ENCODE peak calls at places on chromosome 15, in five cellular contexts. One of them, this sample, is unnamed.

GRCh38 chr15:73983211-73983727 is 8.8 kb downstream of the STOML1 start:
- DNase-seq in CD8-positive, alpha-beta T cell: no peak
- DNase-seq in upper lobe of right lung: peak; percentile 77
- DNase-seq in spleen: no peak
- DNase-seq in psoas muscle: peak; percentile 83
- DNase-seq in this sample: no peak

GRCh38 chr15:31857194-31857593 is 173.1 kb upstream of the CHRNA7 start:
- DNase-seq in CD8-positive, alpha-beta T cell: no peak
- DNase-seq in upper lobe of right lung: no peak
- DNase-seq in spleen: no peak
- DNase-seq in psoas muscle: no peak
- DNase-seq in this sample: no peak

GRCh38 chr15:40066531-40066930 is 27.6 kb upstream of the SRP14 start:
- DNase-seq in CD8-positive, alpha-beta T cell: no peak
- DNase-seq in upper lobe of right lung: no peak
- DNase-seq in spleen: no peak
- DNase-seq in psoas muscle: no peak
- DNase-seq in this sample: no peak

GRCh38 chr15:67807141-67807540 is 18.2 kb upstream of the SKOR1 start:
- DNase-seq in CD8-positive, alpha-beta T cell: no peak
- DNase-seq in upper lobe of right lung: no peak
- DNase-seq in spleen: peak; percentile 65
- DNase-seq in psoas muscle: peak; percentile 43
- DNase-seq in this sample: no peak

GRCh38 chr15:68616397-68616796 is 37.6 kb downstream of the CORO2B start:
- DNase-seq in CD8-positive, alpha-beta T cell: no peak
- DNase-seq in upper lobe of right lung: no peak
- DNase-seq in spleen: no peak
- DNase-seq in psoas muscle: no peak
- DNase-seq in this sample: no peak

GRCh38 chr15:90869601-90870353 is 1.4 kb downstream of the FURIN start:
- DNase-seq in CD8-positive, alpha-beta T cell: peak; percentile 33
- DNase-seq in upper lobe of right lung: peak; percentile 90
- DNase-seq in spleen: peak; percentile 84
- DNase-seq in psoas muscle: peak; percentile 84
- DNase-seq in this sample: no peak

GRCh38 chr15:69066646-69066995 is 52.1 kb downstream of the NOX5 start:
- DNase-seq in CD8-positive, alpha-beta T cell: no peak
- DNase-seq in upper lobe of right lung: no peak
- DNase-seq in spleen: no peak
- DNase-seq in psoas muscle: no peak
- DNase-seq in this sample: no peak

GRCh38 chr15:29008846-29009245 is 123.1 kb downstream of the APBA2 start:
- DNase-seq in CD8-positive, alpha-beta T cell: no peak
- DNase-seq in upper lobe of right lung: no peak
- DNase-seq in spleen: no peak
- DNase-seq in psoas muscle: no peak
- DNase-seq in this sample: no peak

DNA sequence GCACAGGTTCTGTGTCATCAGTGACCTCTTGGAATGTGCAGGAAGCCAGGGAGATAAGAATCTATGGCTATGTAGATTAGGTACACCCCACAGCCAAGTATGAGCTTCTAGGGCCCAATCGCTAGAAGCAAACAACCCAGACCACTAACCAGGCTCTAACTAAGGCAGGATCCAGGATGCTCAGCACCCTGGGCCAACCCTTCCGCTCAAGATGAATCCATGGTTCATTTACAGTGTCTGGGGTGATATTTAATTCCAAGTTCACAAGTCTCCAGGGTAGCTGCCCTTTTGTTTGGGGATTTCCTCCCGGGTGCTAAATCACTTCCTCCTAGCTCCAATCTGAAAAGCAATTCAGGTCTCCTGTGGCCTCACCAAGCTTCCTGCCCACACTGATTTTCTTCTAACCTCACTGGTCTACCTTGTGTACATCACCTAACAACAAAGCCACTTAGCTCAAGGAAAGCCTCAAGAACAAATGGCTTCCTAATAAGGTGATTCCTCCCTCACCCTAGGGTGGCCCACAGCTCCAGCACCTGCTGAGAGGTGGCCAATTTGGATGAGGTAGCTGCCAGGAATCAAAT is 2.4 kb downstream of the EHD4 start:
- DNase-seq in CD8-positive, alpha-beta T cell: peak; percentile 39
- DNase-seq in upper lobe of right lung: no peak
- DNase-seq in spleen: peak; percentile 60
- DNase-seq in psoas muscle: no peak
- DNase-seq in this sample: no peak
- H3K27ac ChIP-seq in CD8-positive, alpha-beta T cell: no peak overlapping the region
- H3K27ac ChIP-seq in upper lobe of right lung: peak overlapping the region; percentile 32
- H3K27ac ChIP-seq in spleen: peak overlapping the region; percentile 22
- H3K27ac ChIP-seq in psoas muscle: no peak overlapping the region
- H3K27ac ChIP-seq in this sample: peak overlapping the region; percentile 97

GRCh38 chr15:98997755-98998154 is 9.8 kb downstream of the PGPEP1L start:
- DNase-seq in CD8-positive, alpha-beta T cell: no peak
- DNase-seq in upper lobe of right lung: no peak
- DNase-seq in spleen: no peak
- DNase-seq in psoas muscle: no peak
- DNase-seq in this sample: no peak

GRCh38 chr15:98997312-98997711 is 10.3 kb downstream of the PGPEP1L start:
- DNase-seq in CD8-positive, alpha-beta T cell: no peak
- DNase-seq in upper lobe of right lung: no peak
- DNase-seq in spleen: no peak
- DNase-seq in psoas muscle: no peak
- DNase-seq in this sample: no peak

GRCh38 chr15:98996169-98996568 is 11.4 kb downstream of the PGPEP1L start:
- DNase-seq in CD8-positive, alpha-beta T cell: no peak
- DNase-seq in upper lobe of right lung: no peak
- DNase-seq in spleen: no peak
- DNase-seq in psoas muscle: no peak
- DNase-seq in this sample: no peak

GRCh38 chr15:98996619-98997018 is 11.0 kb downstream of the PGPEP1L start:
- DNase-seq in CD8-positive, alpha-beta T cell: no peak
- DNase-seq in upper lobe of right lung: no peak
- DNase-seq in spleen: no peak
- DNase-seq in psoas muscle: no peak
- DNase-seq in this sample: no peak

GRCh38 chr15:98994892-98995291 is 12.7 kb downstream of the PGPEP1L start:
- DNase-seq in CD8-positive, alpha-beta T cell: no peak
- DNase-seq in upper lobe of right lung: no peak
- DNase-seq in spleen: no peak
- DNase-seq in psoas muscle: no peak
- DNase-seq in this sample: no peak
- H3K4me3 ChIP-seq in CD8-positive, alpha-beta T cell: no peak overlapping the region
- H3K4me3 ChIP-seq in upper lobe of right lung: no peak overlapping the region
- H3K4me3 ChIP-seq in spleen: no peak overlapping the region
- H3K4me3 ChIP-seq in psoas muscle: no peak overlapping the region
- H3K4me3 ChIP-seq in this sample: no peak overlapping the region

GRCh38 chr15:76289582-76289981 is 21.7 kb downstream of the ETFA start:
- DNase-seq in CD8-positive, alpha-beta T cell: no peak
- DNase-seq in upper lobe of right lung: no peak
- DNase-seq in spleen: no peak
- DNase-seq in psoas muscle: no peak
- DNase-seq in this sample: no peak

GRCh38 chr15:76286231-76286879 is 24.9 kb downstream of the ETFA start:
- DNase-seq in CD8-positive, alpha-beta T cell: peak; percentile 35
- DNase-seq in upper lobe of right lung: no peak
- DNase-seq in spleen: no peak
- DNase-seq in psoas muscle: no peak
- DNase-seq in this sample: no peak

GRCh38 chr15:76282451-76282850 is 28.8 kb downstream of the ETFA start:
- DNase-seq in CD8-positive, alpha-beta T cell: no peak
- DNase-seq in upper lobe of right lung: no peak
- DNase-seq in spleen: no peak
- DNase-seq in psoas muscle: no peak
- DNase-seq in this sample: no peak

DNA sequence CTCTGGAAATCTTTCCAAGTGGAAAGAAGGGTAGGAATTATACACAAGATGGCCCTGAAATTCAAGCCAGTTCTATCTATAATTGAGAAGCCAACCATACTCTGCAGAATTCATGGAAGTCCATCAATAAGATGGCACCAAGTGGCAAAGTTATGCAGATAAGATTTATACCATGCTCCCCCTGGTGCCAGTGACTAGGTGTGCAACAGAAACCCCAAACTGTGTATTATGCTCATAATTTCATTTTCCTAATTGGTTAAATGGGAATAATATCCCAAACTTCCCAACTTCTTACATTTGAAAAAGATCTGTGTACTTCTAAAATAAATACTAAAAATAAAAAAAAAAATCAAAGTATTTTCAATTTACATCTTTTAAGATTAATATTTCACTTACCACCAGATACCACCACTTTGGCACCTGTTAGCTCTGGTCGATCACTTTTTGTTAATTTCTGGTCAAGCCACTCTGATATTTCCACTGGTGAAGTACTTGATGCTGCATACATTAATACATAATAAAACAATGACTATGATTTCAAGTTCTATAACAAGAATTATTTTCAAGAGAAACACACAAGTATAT is 25.9 kb downstream of the ETFA start:
- DNase-seq in CD8-positive, alpha-beta T cell: no peak
- DNase-seq in upper lobe of right lung: no peak
- DNase-seq in spleen: no peak
- DNase-seq in psoas muscle: no peak
- DNase-seq in this sample: no peak
- TF ChIP-seq CTCF in CD8-positive, alpha-beta T cell: peak; percentile 61
- TF ChIP-seq CTCF in upper lobe of right lung: peak; percentile 32
- TF ChIP-seq CTCF in spleen: no peak
- TF ChIP-seq CTCF in psoas muscle: peak; percentile 35
- TF ChIP-seq CTCF in this sample: no peak

DNA sequence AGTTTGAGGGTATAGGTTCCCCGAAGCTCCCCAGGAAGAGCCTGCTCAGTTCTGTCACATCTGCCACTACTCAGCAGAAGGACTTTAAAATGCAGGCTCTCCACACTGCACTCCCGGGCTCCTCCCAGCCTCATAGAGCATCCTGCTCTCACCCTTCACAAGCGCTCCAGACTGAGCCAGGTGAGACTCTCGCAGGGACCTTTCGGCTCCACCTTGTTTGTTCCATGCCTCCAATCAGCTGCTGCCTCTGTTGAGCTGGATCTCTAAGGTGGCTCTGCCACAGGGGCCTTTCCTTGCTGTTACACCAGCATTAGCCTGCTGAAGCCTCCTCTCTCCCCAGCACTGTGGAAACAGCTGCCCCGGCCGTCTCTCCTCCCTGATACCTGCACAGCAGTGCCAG is 56.1 kb downstream of the SLCO3A1 start:
- DNase-seq in CD8-positive, alpha-beta T cell: no peak
- DNase-seq in upper lobe of right lung: no peak
- DNase-seq in spleen: no peak
- DNase-seq in psoas muscle: no peak
- DNase-seq in this sample: no peak
- H3K27ac ChIP-seq in CD8-positive, alpha-beta T cell: no peak overlapping the region
- H3K27ac ChIP-seq in upper lobe of right lung: no peak overlapping the region
- H3K27ac ChIP-seq in spleen: no peak overlapping the region
- H3K27ac ChIP-seq in psoas muscle: no peak overlapping the region
- H3K27ac ChIP-seq in this sample: no peak overlapping the region

GRCh38 chr15:57322602-57323250 is 53.6 kb upstream of the CGNL1 start:
- DNase-seq in CD8-positive, alpha-beta T cell: no peak
- DNase-seq in upper lobe of right lung: no peak
- DNase-seq in spleen: peak; percentile 21
- DNase-seq in psoas muscle: no peak
- DNase-seq in this sample: no peak

GRCh38 chr15:57321973-57322601 is 54.2 kb upstream of the CGNL1 start:
- DNase-seq in CD8-positive, alpha-beta T cell: no peak
- DNase-seq in upper lobe of right lung: no peak
- DNase-seq in spleen: peak; percentile 21
- DNase-seq in psoas muscle: no peak
- DNase-seq in this sample: no peak

GRCh38 chr15:57324590-57324890 is 51.8 kb upstream of the CGNL1 start:
- DNase-seq in CD8-positive, alpha-beta T cell: no peak
- DNase-seq in upper lobe of right lung: no peak
- DNase-seq in spleen: no peak
- DNase-seq in psoas muscle: no peak
- DNase-seq in this sample: no peak

GRCh38 chr15:57323806-57324589 is 52.3 kb upstream of the CGNL1 start:
- DNase-seq in CD8-positive, alpha-beta T cell: no peak
- DNase-seq in upper lobe of right lung: no peak
- DNase-seq in spleen: no peak
- DNase-seq in psoas muscle: no peak
- DNase-seq in this sample: no peak

DNA sequence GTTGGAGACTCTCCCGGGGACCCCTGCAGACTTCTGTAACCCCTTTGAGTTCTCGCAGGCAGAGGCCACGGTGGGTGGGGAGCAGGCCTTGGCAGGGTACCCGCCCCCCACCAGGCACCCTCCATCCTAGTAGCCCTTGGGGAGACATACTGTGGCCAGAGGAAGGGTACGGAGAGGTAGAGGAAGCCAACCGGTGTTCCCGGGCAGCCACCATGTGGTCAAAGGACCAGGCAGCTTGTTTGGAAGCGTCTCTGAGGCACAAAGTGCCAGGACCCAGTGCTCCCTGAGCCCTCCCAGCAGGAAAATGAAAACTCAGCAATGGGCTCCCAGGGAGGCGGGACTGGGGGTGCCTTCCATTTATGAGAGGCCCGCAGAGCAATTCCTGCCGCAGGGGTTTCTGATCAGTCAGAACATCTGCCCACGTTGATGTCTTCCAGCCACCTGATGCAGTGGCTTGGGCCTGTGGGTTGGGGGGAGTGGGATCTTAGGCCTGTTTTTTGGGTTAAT is 53.0 kb upstream of the CGNL1 start:
- DNase-seq in CD8-positive, alpha-beta T cell: no peak
- DNase-seq in upper lobe of right lung: no peak
- DNase-seq in spleen: no peak
- DNase-seq in psoas muscle: no peak
- DNase-seq in this sample: no peak
- H3K4me3 ChIP-seq in CD8-positive, alpha-beta T cell: no peak overlapping the region
- H3K4me3 ChIP-seq in upper lobe of right lung: no peak overlapping the region
- H3K4me3 ChIP-seq in spleen: no peak overlapping the region
- H3K4me3 ChIP-seq in psoas muscle: no peak overlapping the region
- H3K4me3 ChIP-seq in this sample: no peak overlapping the region

DNA sequence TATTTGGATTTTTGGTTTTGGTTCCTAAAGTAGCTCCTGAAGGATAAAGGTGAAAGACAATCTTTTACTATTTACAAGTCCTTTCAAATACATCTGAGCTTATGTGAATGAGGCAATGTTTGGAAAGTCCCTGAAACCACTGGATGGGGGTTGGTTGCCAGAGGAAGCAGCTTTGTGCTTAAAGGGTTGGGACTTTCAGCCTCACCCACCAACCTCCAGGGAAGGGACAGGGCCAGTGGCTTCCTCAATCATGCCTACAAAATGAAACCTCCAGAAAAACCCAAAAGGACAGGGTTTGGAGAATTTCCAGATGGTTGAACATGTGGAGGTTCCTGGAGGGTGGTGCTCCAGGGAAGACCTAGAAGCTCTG is 20.9 kb upstream of the ABHD17C start:
- DNase-seq in CD8-positive, alpha-beta T cell: no peak
- DNase-seq in upper lobe of right lung: no peak
- DNase-seq in spleen: no peak
- DNase-seq in psoas muscle: no peak
- DNase-seq in this sample: peak; percentile 20
- TF ChIP-seq CTCF in CD8-positive, alpha-beta T cell: no peak
- TF ChIP-seq CTCF in upper lobe of right lung: no peak
- TF ChIP-seq CTCF in spleen: no peak
- TF ChIP-seq CTCF in psoas muscle: no peak
- TF ChIP-seq CTCF in this sample: no peak

GRCh38 chr15:70486012-70486411 is 277.3 kb downstream of the UACA start:
- DNase-seq in CD8-positive, alpha-beta T cell: no peak
- DNase-seq in upper lobe of right lung: no peak
- DNase-seq in spleen: no peak
- DNase-seq in psoas muscle: no peak
- DNase-seq in this sample: no peak
- H3K27ac ChIP-seq in CD8-positive, alpha-beta T cell: no peak overlapping the region
- H3K27ac ChIP-seq in upper lobe of right lung: no peak overlapping the region
- H3K27ac ChIP-seq in spleen: peak overlapping the region; percentile 77
- H3K27ac ChIP-seq in psoas muscle: no peak overlapping the region
- H3K27ac ChIP-seq in this sample: no peak overlapping the region

GRCh38 chr15:48963524-48964113 is at the start of gene SHC4:
- DNase-seq in CD8-positive, alpha-beta T cell: no peak
- DNase-seq in upper lobe of right lung: peak; percentile 67
- DNase-seq in spleen: no peak
- DNase-seq in psoas muscle: peak; percentile 78
- DNase-seq in this sample: peak; percentile 9
- H3K4me3 ChIP-seq in CD8-positive, alpha-beta T cell: peak within 1 kb of the TSS; percentile 47
- H3K4me3 ChIP-seq in upper lobe of right lung: peak within 1 kb of the TSS; percentile 54
- H3K4me3 ChIP-seq in spleen: peak within 1 kb of the TSS; percentile 28
- H3K4me3 ChIP-seq in psoas muscle: peak within 1 kb of the TSS; percentile 75
- H3K4me3 ChIP-seq in this sample: peak within 1 kb of the TSS; percentile 7